ENCODE peak calls at places on chromosomes 12 and 14, in seven cellular contexts. One of them, this sample, is unnamed.

GRCh38 chr14:20707622-20708021 is 19.1 kb downstream of the ANG start:
- DNase-seq in hepatocyte: peak
- DNase-seq in NCI-H2029: no peak
- DNase-seq in spleen: no peak
- DNase-seq in trophoblast cell: peak
- DNase-seq in HS-27A: no peak
- DNase-seq in activated CD8-positive, alpha-beta memory T cell treated with anti-CD3 and anti-CD28 coated beads for 4 hours: no peak
- DNase-seq in this sample: no peak

GRCh38 chr12:15662303-15662980 is 126.7 kb downstream of the EPS8 start:
- DNase-seq in hepatocyte: peak
- DNase-seq in NCI-H2029: no peak
- DNase-seq in spleen: no peak
- DNase-seq in trophoblast cell: no peak
- DNase-seq in HS-27A: peak
- DNase-seq in activated CD8-positive, alpha-beta memory T cell treated with anti-CD3 and anti-CD28 coated beads for 4 hours: no peak
- DNase-seq in this sample: no peak

GRCh38 chr12:81080431-81080983 is 2.6 kb downstream of the ACSS3 start:
- DNase-seq in hepatocyte: no peak
- DNase-seq in NCI-H2029: no peak
- DNase-seq in spleen: no peak
- DNase-seq in trophoblast cell: no peak
- DNase-seq in HS-27A: no peak
- DNase-seq in activated CD8-positive, alpha-beta memory T cell treated with anti-CD3 and anti-CD28 coated beads for 4 hours: no peak
- DNase-seq in this sample: no peak

GRCh38 chr12:41983896-41984295 is 160.8 kb downstream of the GXYLT1 start:
- DNase-seq in hepatocyte: no peak
- DNase-seq in NCI-H2029: no peak
- DNase-seq in spleen: no peak
- DNase-seq in trophoblast cell: no peak
- DNase-seq in HS-27A: no peak
- DNase-seq in activated CD8-positive, alpha-beta memory T cell treated with anti-CD3 and anti-CD28 coated beads for 4 hours: no peak
- DNase-seq in this sample: no peak

GRCh38 chr12:120639771-120640721 is at the start of gene CABP1:
- DNase-seq in hepatocyte: peak
- DNase-seq in NCI-H2029: no peak
- DNase-seq in spleen: peak
- DNase-seq in trophoblast cell: no peak
- DNase-seq in HS-27A: no peak
- DNase-seq in activated CD8-positive, alpha-beta memory T cell treated with anti-CD3 and anti-CD28 coated beads for 4 hours: peak
- DNase-seq in this sample: peak

GRCh38 chr14:89367449-89368120 is 49.4 kb downstream of the FOXN3 start:
- DNase-seq in hepatocyte: no peak
- DNase-seq in NCI-H2029: no peak
- DNase-seq in spleen: no peak
- DNase-seq in trophoblast cell: no peak
- DNase-seq in HS-27A: no peak
- DNase-seq in activated CD8-positive, alpha-beta memory T cell treated with anti-CD3 and anti-CD28 coated beads for 4 hours: no peak
- DNase-seq in this sample: no peak

GRCh38 chr12:133037207-133038005 is at the start of gene ZNF84:
- DNase-seq in hepatocyte: peak
- DNase-seq in NCI-H2029: peak
- DNase-seq in spleen: peak
- DNase-seq in trophoblast cell: peak
- DNase-seq in HS-27A: peak
- DNase-seq in activated CD8-positive, alpha-beta memory T cell treated with anti-CD3 and anti-CD28 coated beads for 4 hours: peak
- DNase-seq in this sample: peak

GRCh38 chr14:25896777-25897176 is 701.1 kb downstream of the NOVA1 start:
- DNase-seq in hepatocyte: no peak
- DNase-seq in NCI-H2029: no peak
- DNase-seq in spleen: no peak
- DNase-seq in trophoblast cell: no peak
- DNase-seq in HS-27A: no peak
- DNase-seq in activated CD8-positive, alpha-beta memory T cell treated with anti-CD3 and anti-CD28 coated beads for 4 hours: no peak
- DNase-seq in this sample: no peak

GRCh38 chr14:100712490-100712889 is 14.2 kb upstream of the DLK1 start:
- DNase-seq in hepatocyte: no peak
- DNase-seq in NCI-H2029: peak
- DNase-seq in spleen: no peak
- DNase-seq in trophoblast cell: no peak
- DNase-seq in HS-27A: no peak
- DNase-seq in activated CD8-positive, alpha-beta memory T cell treated with anti-CD3 and anti-CD28 coated beads for 4 hours: no peak
- DNase-seq in this sample: no peak

GRCh38 chr12:8018666-8019581 is 13.6 kb upstream of the FOXJ2 start:
- DNase-seq in hepatocyte: no peak
- DNase-seq in NCI-H2029: no peak
- DNase-seq in spleen: no peak
- DNase-seq in trophoblast cell: peak
- DNase-seq in HS-27A: no peak
- DNase-seq in activated CD8-positive, alpha-beta memory T cell treated with anti-CD3 and anti-CD28 coated beads for 4 hours: no peak
- DNase-seq in this sample: no peak

GRCh38 chr14:101037021-101037817 is 133.7 kb upstream of the RTL1 start:
- DNase-seq in hepatocyte: no peak
- DNase-seq in NCI-H2029: no peak
- DNase-seq in spleen: peak
- DNase-seq in trophoblast cell: no peak
- DNase-seq in HS-27A: no peak
- DNase-seq in activated CD8-positive, alpha-beta memory T cell treated with anti-CD3 and anti-CD28 coated beads for 4 hours: no peak
- DNase-seq in this sample: no peak

GRCh38 chr12:108400060-108400459 is 60.9 kb upstream of the CMKLR1 start:
- DNase-seq in hepatocyte: no peak
- DNase-seq in NCI-H2029: no peak
- DNase-seq in spleen: no peak
- DNase-seq in trophoblast cell: no peak
- DNase-seq in HS-27A: no peak
- DNase-seq in activated CD8-positive, alpha-beta memory T cell treated with anti-CD3 and anti-CD28 coated beads for 4 hours: no peak
- DNase-seq in this sample: no peak

GRCh38 chr14:65015391-65015790 is 28.7 kb downstream of the FNTB start:
- DNase-seq in hepatocyte: no peak
- DNase-seq in NCI-H2029: no peak
- DNase-seq in spleen: no peak
- DNase-seq in trophoblast cell: no peak
- DNase-seq in HS-27A: no peak
- DNase-seq in activated CD8-positive, alpha-beta memory T cell treated with anti-CD3 and anti-CD28 coated beads for 4 hours: no peak
- DNase-seq in this sample: no peak

GRCh38 chr12:99596762-99597161 is 50.8 kb upstream of the GARIN6 start:
- DNase-seq in hepatocyte: no peak
- DNase-seq in NCI-H2029: no peak
- DNase-seq in spleen: no peak
- DNase-seq in trophoblast cell: no peak
- DNase-seq in HS-27A: no peak
- DNase-seq in activated CD8-positive, alpha-beta memory T cell treated with anti-CD3 and anti-CD28 coated beads for 4 hours: no peak
- DNase-seq in this sample: no peak

GRCh38 chr12:69042970-69043369 is 110.0 kb upstream of the CPM start:
- DNase-seq in hepatocyte: no peak
- DNase-seq in NCI-H2029: no peak
- DNase-seq in spleen: no peak
- DNase-seq in trophoblast cell: no peak
- DNase-seq in HS-27A: no peak
- DNase-seq in activated CD8-positive, alpha-beta memory T cell treated with anti-CD3 and anti-CD28 coated beads for 4 hours: no peak
- DNase-seq in this sample: no peak

GRCh38 chr14:52000019-52000582 is 10.8 kb downstream of the RTRAF start:
- DNase-seq in hepatocyte: no peak
- DNase-seq in NCI-H2029: no peak
- DNase-seq in spleen: no peak
- DNase-seq in trophoblast cell: no peak
- DNase-seq in HS-27A: no peak
- DNase-seq in activated CD8-positive, alpha-beta memory T cell treated with anti-CD3 and anti-CD28 coated beads for 4 hours: no peak
- DNase-seq in this sample: no peak

GRCh38 chr12:27542628-27543027 is 18.6 kb downstream of the PPFIBP1 start:
- DNase-seq in hepatocyte: peak
- DNase-seq in NCI-H2029: no peak
- DNase-seq in spleen: no peak
- DNase-seq in trophoblast cell: peak
- DNase-seq in HS-27A: peak
- DNase-seq in activated CD8-positive, alpha-beta memory T cell treated with anti-CD3 and anti-CD28 coated beads for 4 hours: no peak
- DNase-seq in this sample: no peak

GRCh38 chr14:71590131-71590530 is 342.1 kb upstream of the RGS6 start:
- DNase-seq in hepatocyte: no peak
- DNase-seq in NCI-H2029: no peak
- DNase-seq in spleen: no peak
- DNase-seq in trophoblast cell: no peak
- DNase-seq in HS-27A: no peak
- DNase-seq in activated CD8-positive, alpha-beta memory T cell treated with anti-CD3 and anti-CD28 coated beads for 4 hours: no peak
- DNase-seq in this sample: no peak

GRCh38 chr12:68853396-68854077 is 45.6 kb downstream of the MDM2 start:
- DNase-seq in hepatocyte: no peak
- DNase-seq in NCI-H2029: no peak
- DNase-seq in spleen: no peak
- DNase-seq in trophoblast cell: no peak
- DNase-seq in HS-27A: no peak
- DNase-seq in activated CD8-positive, alpha-beta memory T cell treated with anti-CD3 and anti-CD28 coated beads for 4 hours: no peak
- DNase-seq in this sample: no peak

GRCh38 chr12:59844775-59845174 is 248.9 kb downstream of the SLC16A7 start:
- DNase-seq in hepatocyte: no peak
- DNase-seq in NCI-H2029: no peak
- DNase-seq in spleen: no peak
- DNase-seq in trophoblast cell: no peak
- DNase-seq in HS-27A: no peak
- DNase-seq in activated CD8-positive, alpha-beta memory T cell treated with anti-CD3 and anti-CD28 coated beads for 4 hours: no peak
- DNase-seq in this sample: no peak